ENCODE peak calls at places on chromosome 13, in six cellular contexts. A is HepG2, Q is K562, F is H1, B is GM12878, S is endothelial cell of umbilical vein. U is an unnamed sample.

GRCh38 chr13:21225841-21226581 is 49.6 kb downstream of the MRPL57 start:
- DNase-seq in A (no peak), Q (no peak), F (no peak), B (no peak), S (no peak), U (no peak)

GRCh38 chr13:75787249-75787940 is 151.3 kb downstream of the LMO7 start:
- DNase-seq in A (no peak), Q (no peak), F (no peak), B (no peak), S (no peak), U (no peak)

GRCh38 chr13:34166406-34166805 is 348.5 kb downstream of the RFC3 start:
- DNase-seq in A (no peak), Q (no peak), F (no peak), B (no peak), S (no peak), U (no peak)

GRCh38 chr13:51033431-51034185 is 77.5 kb downstream of the C13orf42 start:
- DNase-seq in A (no peak), Q (no peak), F (peak; percentile 30), B (no peak), S (no peak), U (no peak)

GRCh38 chr13:20301391-20302071 is 69.4 kb upstream of the GJB6 start:
- DNase-seq in A (no peak), Q (no peak), F (peak; percentile 57), B (no peak), S (no peak), U (no peak)

GRCh38 chr13:35876601-35877000 is 254.6 kb downstream of the DCLK1 start:
- DNase-seq in A (no peak), Q (no peak), F (no peak), B (no peak), S (no peak), U (no peak)

GRCh38 chr13:33351324-33351723 is 65.8 kb upstream of the STARD13 start:
- DNase-seq in A (no peak), Q (no peak), F (no peak), B (no peak), S (peak; percentile 65), U (peak; percentile 27)

GRCh38 chr13:36712785-36713184 is 39.0 kb downstream of the SERTM1 start:
- DNase-seq in A (no peak), Q (peak; percentile 1), F (no peak), B (no peak), S (no peak), U (no peak)

GRCh38 chr13:91639316-91639715 is 240.9 kb downstream of the GPC5 start:
- DNase-seq in A (no peak), Q (no peak), F (no peak), B (no peak), S (no peak), U (no peak)

GRCh38 chr13:76656056-76656455 is 230.1 kb downstream of the KCTD12 start:
- DNase-seq in A (no peak), Q (no peak), F (no peak), B (no peak), S (peak; percentile 23), U (no peak)

DNA sequence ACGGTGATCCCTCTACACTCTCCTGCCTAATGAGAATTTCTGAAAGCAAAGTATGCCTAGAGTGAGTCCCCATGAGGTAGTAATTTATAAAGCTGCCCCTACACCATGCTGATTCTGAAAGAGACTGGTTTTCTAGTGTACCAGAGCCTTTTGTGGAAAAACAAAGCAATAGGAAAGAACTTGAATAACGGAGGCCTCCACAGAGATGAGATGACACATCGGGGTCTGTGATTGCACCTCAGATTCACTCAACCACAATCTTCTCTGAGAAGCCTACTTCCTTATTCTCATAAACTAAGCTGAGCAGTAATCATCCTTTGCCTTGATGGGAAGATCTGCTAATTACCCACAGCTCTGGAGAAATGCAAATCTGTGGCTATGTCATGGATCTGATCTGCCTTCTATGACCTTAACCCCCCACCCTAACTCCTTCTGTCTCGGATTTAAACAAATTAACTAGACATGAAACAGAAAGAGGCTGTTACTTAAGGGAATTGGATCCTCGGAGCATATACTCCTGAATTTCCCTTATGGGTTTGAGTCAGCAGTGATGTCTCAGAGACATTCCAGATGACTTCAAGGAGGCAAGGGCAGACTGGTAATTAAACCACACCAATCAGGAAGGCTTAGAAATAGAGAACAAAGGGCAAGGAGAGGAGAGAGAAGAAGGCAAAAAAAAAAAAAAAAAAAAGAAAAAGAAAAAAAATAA is 128.0 kb downstream of the DCT start:
- DNase-seq in A (no peak), Q (no peak), F (no peak), B (no peak), S (no peak), U (no peak)
- H3K4me3 ChIP-seq in A (no peak overlapping the region), Q (no peak overlapping the region), F (no peak overlapping the region), B (no peak overlapping the region), S (no peak overlapping the region), U (no peak overlapping the region)

DNA sequence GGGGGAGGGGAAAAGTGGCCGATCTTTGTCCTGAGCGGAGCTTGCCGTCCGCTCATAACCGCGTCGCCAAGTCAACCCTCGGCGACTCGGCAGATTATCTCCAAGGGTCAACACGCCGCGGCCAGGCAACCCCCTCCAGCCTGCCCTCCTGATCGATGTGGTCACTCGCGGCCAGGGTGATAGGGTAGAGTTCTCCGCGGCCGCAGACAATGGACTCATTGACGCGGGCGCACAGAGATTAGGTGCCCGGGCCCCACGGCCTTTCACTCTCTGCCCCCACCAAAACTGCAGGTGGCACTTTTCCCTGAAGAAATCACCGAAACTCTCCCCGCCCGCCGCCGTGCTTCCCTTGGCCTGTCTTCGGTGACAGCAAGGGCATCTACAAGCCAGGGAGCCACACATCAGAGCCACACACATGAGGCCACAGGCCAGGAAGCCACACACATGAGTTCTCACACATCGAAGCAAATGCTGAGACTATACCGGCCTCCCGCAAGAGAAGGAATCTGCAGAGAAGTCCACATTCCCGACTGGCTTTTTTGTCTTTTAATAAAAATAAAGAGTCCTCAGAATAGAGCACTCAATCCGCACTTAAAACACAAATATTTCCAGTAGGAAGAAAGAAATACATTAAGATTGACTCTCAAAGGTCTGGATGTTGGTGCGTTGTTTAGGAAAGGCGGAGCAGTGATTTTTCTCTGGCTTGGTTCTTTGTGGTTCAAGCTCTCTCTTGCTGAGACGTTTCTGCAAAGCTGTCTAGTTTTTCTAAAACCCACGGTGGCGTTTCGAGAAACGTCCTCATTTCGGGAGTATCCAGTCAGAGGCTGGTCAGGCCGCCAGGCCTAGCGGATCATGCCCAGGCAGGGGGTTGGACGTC is 1.5 kb upstream of the PDX1 start:
- DNase-seq in A (no peak), Q (no peak), F (peak; percentile 55), B (no peak), S (no peak), U (no peak)
- TF ChIP-seq EZH2 in A (no peak), Q (no peak), F (peak; percentile 100), B (no peak), S (peak; percentile 95), U (no peak)

DNA sequence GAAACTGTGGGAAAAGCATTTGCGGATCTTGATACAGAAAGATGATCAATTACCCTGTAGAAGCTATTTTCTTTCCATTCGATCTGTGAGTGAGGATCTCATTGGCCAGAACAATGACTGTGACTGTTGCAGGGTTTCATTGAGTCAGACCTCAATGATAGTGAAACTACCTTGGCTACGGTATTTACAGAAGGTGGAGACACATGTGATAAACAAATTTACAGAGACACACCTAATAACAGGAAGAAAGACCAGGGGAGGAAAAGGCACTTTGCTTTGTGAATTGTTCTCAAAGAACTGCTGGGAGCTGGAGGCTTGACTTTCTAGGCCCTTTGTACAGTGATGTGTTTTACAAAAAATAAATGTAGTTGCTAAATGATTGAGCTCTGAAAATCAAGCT is 19.9 kb upstream of the ARGLU1 start:
- DNase-seq in A (peak; percentile 24), Q (no peak), F (no peak), B (no peak), S (no peak), U (no peak)
- TF ChIP-seq MAX in A (no peak), Q (no peak), F (no peak), B (no peak), S (no peak), U (no peak)

GRCh38 chr13:113448885-113449692 is 4.2 kb downstream of the ADPRHL1 start:
- DNase-seq in A (peak; percentile 91), Q (peak; percentile 93), F (no peak), B (peak; percentile 4), S (no peak), U (peak; percentile 96)

GRCh38 chr13:113446488-113446854 is 6.8 kb downstream of the ADPRHL1 start:
- DNase-seq in A (no peak), Q (no peak), F (no peak), B (no peak), S (no peak), U (no peak)

GRCh38 chr13:113449693-113450347 is 3.5 kb downstream of the ADPRHL1 start:
- DNase-seq in A (no peak), Q (peak; percentile 5), F (no peak), B (no peak), S (no peak), U (no peak)

GRCh38 chr13:113447596-113447995 is 5.7 kb downstream of the ADPRHL1 start:
- DNase-seq in A (no peak), Q (no peak), F (no peak), B (no peak), S (no peak), U (no peak)

DNA sequence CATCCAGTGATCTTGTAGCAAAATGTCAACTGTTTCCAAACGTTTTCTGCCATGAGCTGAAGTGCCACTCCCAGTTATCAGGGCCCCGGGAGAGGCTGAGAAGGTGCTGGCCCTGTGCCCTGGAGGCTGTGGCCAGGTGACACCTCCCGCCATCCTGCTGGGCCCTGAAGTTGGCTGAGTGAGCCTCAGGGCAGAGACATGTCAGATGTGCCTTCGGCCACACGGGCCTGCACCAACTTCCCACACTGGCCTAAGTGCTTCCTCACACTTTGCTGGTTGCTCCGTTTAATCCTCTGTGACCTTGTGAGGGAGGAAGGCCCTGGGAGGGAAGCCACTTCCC is 4.8 kb downstream of the ADPRHL1 start:
- DNase-seq in A (peak; percentile 29), Q (peak; percentile 33), F (no peak), B (no peak), S (no peak), U (peak; percentile 22)
- H3K4me3 ChIP-seq in A (peak overlapping the region; percentile 77), Q (peak overlapping the region; percentile 73), F (no peak overlapping the region), B (peak overlapping the region; percentile 16), S (no peak overlapping the region), U (peak overlapping the region; percentile 92)

GRCh38 chr13:111177081-111177711 is 62.1 kb downstream of the ARHGEF7 start:
- DNase-seq in A (no peak), Q (no peak), F (no peak), B (no peak), S (peak; percentile 95), U (no peak)
- TF ChIP-seq EZH2 in A (no peak), Q (no peak), F (no peak), B (no peak), S (no peak), U (no peak)

GRCh38 chr13:73741111-73741510 is 393.1 kb downstream of the KLF12 start:
- DNase-seq in A (no peak), Q (no peak), F (no peak), B (no peak), S (no peak), U (no peak)

GRCh38 chr13:73737214-73737613 is 397.0 kb downstream of the KLF12 start:
- DNase-seq in A (no peak), Q (no peak), F (no peak), B (no peak), S (no peak), U (no peak)

GRCh38 chr13:73738626-73739025 is 395.6 kb downstream of the KLF12 start:
- DNase-seq in A (no peak), Q (no peak), F (no peak), B (no peak), S (no peak), U (no peak)

GRCh38 chr13:73741742-73742141 is 392.5 kb downstream of the KLF12 start:
- DNase-seq in A (no peak), Q (no peak), F (no peak), B (no peak), S (no peak), U (no peak)

GRCh38 chr13:73740681-73741080 is 393.5 kb downstream of the KLF12 start:
- DNase-seq in A (no peak), Q (no peak), F (no peak), B (no peak), S (no peak), U (no peak)
- TF ChIP-seq MAX in A (no peak), Q (no peak), F (no peak), B (no peak), S (no peak), U (no peak)